ENCODE peak calls at places on chromosomes 12 and 14, in eight cellular contexts. G, U, N, C, A, W, F and P are unnamed samples.

GRCh38 chr12:45324391-45324790 is 108.5 kb downstream of the ANO6 start:
- DNase-seq in G (no peak), U (no peak), N (peak; percentile 57), C (no peak), A (no peak), W (no peak), F (peak; percentile 7), P (no peak)

GRCh38 chr14:102479777-102480176 is 29.8 kb downstream of the ANKRD9 start:
- DNase-seq in G (no peak), U (peak; percentile 51), N (no peak), C (peak; percentile 83), A (no peak), W (no peak), F (no peak), P (no peak)

GRCh38 chr14:98682031-98682430 is 590.0 kb downstream of the BCL11B start:
- DNase-seq in G (no peak), U (no peak), N (no peak), C (no peak), A (no peak), W (no peak), F (no peak), P (no peak)

GRCh38 chr14:103743691-103744090 is 28.1 kb downstream of the ZFYVE21 start:
- DNase-seq in G (no peak), U (no peak), N (no peak), C (peak; percentile 50), A (no peak), W (no peak), F (no peak), P (no peak)

GRCh38 chr14:84468153-84468552 is 1061.8 kb upstream of the FLRT2 start:
- DNase-seq in G (peak; percentile 62), U (no peak), N (no peak), C (no peak), A (no peak), W (no peak), F (no peak), P (no peak)

GRCh38 chr14:50082784-50083466 is 33.4 kb downstream of the VCPKMT start:
- DNase-seq in G (peak; percentile 69), U (no peak), N (no peak), C (no peak), A (no peak), W (peak; percentile 82), F (peak; percentile 95), P (no peak)

GRCh38 chr14:96424104-96424989 is 32.4 kb downstream of the AK7 start:
- DNase-seq in G (peak; percentile 91), U (peak; percentile 20), N (peak; percentile 84), C (peak; percentile 85), A (no peak), W (peak; percentile 13), F (peak; percentile 75), P (peak; percentile 51)

GRCh38 chr12:62656576-62657362 is 190.1 kb downstream of the MON2 start:
- DNase-seq in G (no peak), U (no peak), N (no peak), C (no peak), A (no peak), W (no peak), F (no peak), P (no peak)

GRCh38 chr12:42027537-42027936 is 117.1 kb downstream of the GXYLT1 start:
- DNase-seq in G (no peak), U (no peak), N (no peak), C (no peak), A (no peak), W (no peak), F (no peak), P (no peak)

GRCh38 chr14:101226603-101227425 is 323.3 kb upstream of the RTL1 start:
- DNase-seq in G (no peak), U (no peak), N (no peak), C (peak; percentile 62), A (no peak), W (peak; percentile 7), F (no peak), P (no peak)

GRCh38 chr12:90211017-90211416 is 502.4 kb upstream of the ATP2B1 start:
- DNase-seq in G (peak; percentile 32), U (no peak), N (peak; percentile 84), C (no peak), A (peak; percentile 85), W (no peak), F (no peak), P (no peak)

GRCh38 chr14:64191756-64192155 is 102.4 kb downstream of the ESR2 start:
- DNase-seq in G (peak; percentile 33), U (no peak), N (peak; percentile 96), C (no peak), A (peak; percentile 16), W (no peak), F (no peak), P (no peak)

GRCh38 chr12:727321-727720 is 25.1 kb upstream of the WNK1 start:
- DNase-seq in G (no peak), U (no peak), N (peak; percentile 27), C (no peak), A (no peak), W (no peak), F (no peak), P (no peak)

GRCh38 chr14:101110729-101111619 is 207.5 kb upstream of the RTL1 start:
- DNase-seq in G (no peak), U (no peak), N (no peak), C (peak; percentile 70), A (no peak), W (peak; percentile 7), F (no peak), P (no peak)

GRCh38 chr14:96256420-96256819 is 410 bp downstream of the BDKRB1 start:
- DNase-seq in G (peak; percentile 82), U (no peak), N (peak; percentile 36), C (peak; percentile 3), A (no peak), W (no peak), F (no peak), P (no peak)

GRCh38 chr12:49974231-49974675 is 1.5 kb downstream of the AQP6 start:
- DNase-seq in G (peak; percentile 84), U (peak; percentile 84), N (peak; percentile 73), C (no peak), A (no peak), W (no peak), F (no peak), P (no peak)

GRCh38 chr12:79251356-79251755 is 386.8 kb downstream of the SYT1 start:
- DNase-seq in G (no peak), U (no peak), N (peak; percentile 15), C (no peak), A (no peak), W (no peak), F (no peak), P (no peak)

GRCh38 chr12:124489915-124490583 is 77.4 kb downstream of the NCOR2 start:
- DNase-seq in G (no peak), U (no peak), N (no peak), C (no peak), A (no peak), W (no peak), F (no peak), P (no peak)

GRCh38 chr12:59980491-59980890 is 384.7 kb downstream of the SLC16A7 start:
- DNase-seq in G (peak; percentile 29), U (no peak), N (peak; percentile 22), C (no peak), A (no peak), W (no peak), F (no peak), P (no peak)

GRCh38 chr12:32533971-32534590 is 134.7 kb downstream of the FGD4 start:
- DNase-seq in G (peak; percentile 86), U (peak; percentile 44), N (peak; percentile 99), C (no peak), A (peak; percentile 78), W (no peak), F (peak; percentile 38), P (no peak)
- H3K4me3 ChIP-seq in G (peak overlapping the region; percentile 82), U (peak overlapping the region; percentile 75), N (peak overlapping the region; percentile 64), C (peak overlapping the region; percentile 19), A (peak overlapping the region; percentile 18), W (no peak overlapping the region), F (peak overlapping the region; percentile 27), P (no peak overlapping the region)

DNA sequence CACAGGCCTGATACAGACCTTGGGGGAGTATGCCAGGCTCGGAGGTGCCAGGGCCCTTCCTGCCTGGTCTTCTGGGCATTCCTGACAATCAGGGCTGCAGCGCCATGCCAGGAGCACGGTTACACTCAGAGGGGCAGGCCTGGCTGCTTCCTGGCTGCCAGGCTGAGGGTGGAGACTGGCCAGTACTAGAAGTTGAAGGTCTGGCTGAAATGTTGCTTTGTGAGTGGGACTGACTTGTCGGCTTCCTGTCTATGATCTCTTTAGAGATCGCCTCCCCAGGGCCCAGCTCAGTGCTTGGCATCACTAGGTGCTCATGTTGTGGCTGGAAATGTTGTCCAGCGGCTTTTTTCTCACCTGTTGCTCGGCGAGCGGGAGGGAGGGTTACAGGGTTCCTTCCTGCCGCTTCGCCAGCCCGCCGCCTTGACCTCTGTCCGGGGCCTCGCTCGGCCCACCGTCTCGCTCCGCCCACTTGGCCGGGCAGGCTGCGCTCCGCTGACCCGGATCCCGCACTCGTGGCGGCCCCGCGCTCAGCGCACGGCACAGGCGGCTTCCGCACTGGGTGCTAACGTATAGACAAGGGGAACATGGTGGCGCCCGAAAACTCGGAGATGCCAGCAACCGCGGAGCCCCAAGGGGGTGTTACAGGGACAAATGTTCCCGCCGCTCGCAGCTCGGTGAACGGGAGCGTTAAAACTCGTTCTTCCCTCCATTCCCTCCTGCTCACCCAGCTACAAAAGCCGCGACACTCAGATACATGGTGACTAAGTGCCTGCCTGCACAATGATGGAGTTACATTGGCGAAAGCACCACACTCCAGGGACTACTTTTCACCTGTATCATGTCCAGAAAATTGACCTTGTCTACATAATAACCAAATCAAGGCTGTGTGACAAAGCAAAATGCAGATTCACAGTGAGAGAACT is 32.7 kb downstream of the PAPLN start:
- DNase-seq in G (peak; percentile 20), U (peak; percentile 67), N (peak; percentile 51), C (peak; percentile 92), A (no peak), W (no peak), F (peak; percentile 80), P (no peak)
- H3K4me3 ChIP-seq in G (peak overlapping the region; percentile 73), U (peak overlapping the region; percentile 30), N (peak overlapping the region; percentile 34), C (peak overlapping the region; percentile 31), A (peak overlapping the region; percentile 18), W (peak overlapping the region; percentile 25), F (peak overlapping the region; percentile 41), P (no peak overlapping the region)

GRCh38 chr12:48786591-48787544 is 2.0 kb downstream of the ADCY6 start:
- DNase-seq in G (peak; percentile 24), U (peak; percentile 52), N (peak; percentile 14), C (no peak), A (no peak), W (no peak), F (no peak), P (no peak)
- H3K4me3 ChIP-seq in G (peak overlapping the region; percentile 96), U (peak overlapping the region; percentile 99), N (peak overlapping the region; percentile 80), C (peak overlapping the region; percentile 55), A (peak overlapping the region; percentile 86), W (no peak overlapping the region), F (no peak overlapping the region), P (no peak overlapping the region)

DNA sequence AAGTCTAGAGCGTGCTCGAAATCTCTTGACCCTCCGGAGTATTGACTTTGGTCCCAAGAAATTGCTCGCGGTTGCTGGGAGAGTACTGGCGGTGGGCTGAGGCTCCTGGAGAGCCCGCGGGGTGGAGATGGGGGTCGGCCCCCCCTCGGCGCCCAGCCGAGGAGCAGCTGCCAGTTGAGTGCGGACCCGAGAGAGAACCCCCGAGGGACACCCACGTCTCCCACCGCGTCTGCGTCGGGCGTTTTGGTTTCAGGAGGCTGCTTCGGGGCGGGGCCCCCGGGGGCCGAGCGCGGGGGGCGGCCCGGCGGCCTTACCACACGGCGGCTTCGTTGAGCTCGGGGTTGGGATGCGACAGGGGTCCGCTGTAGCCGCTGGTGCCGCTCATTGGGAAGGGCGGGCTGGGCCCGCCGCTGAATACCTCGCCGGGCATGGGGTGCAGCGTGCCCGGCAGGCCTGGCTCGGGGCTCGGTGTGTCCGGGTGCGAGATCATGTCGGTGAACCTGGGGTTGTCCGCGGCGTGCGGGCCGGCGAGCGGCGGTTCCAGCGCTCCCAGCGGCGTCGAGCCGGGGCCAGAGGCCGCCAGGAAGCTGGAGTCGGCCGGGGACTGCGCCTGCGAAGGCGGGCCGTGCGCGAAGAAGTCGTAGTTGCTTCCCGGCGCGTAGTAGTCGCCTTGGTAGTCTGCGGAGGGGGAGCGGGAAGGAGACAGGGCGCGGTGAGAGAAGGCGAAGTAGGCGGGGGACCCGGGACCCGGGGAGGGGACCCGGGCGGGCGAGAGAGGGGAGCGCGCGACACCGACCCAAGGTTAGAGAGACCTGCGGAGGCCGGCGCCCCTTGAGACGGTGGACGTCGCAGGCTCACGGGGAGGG is 8.6 kb downstream of the LHX5 start:
- DNase-seq in G (no peak), U (no peak), N (no peak), C (peak; percentile 68), A (no peak), W (no peak), F (no peak), P (no peak)
- H3K4me3 ChIP-seq in G (no peak overlapping the region), U (peak overlapping the region; percentile 33), N (no peak overlapping the region), C (peak overlapping the region; percentile 7), A (no peak overlapping the region), W (peak overlapping the region; percentile 23), F (no peak overlapping the region), P (no peak overlapping the region)